ENCODE peak calls at places on chromosomes 6 and 20, in seven cellular contexts. B is H7; Y is fibroblast of gingiva; W is neural crest cell; O is stimulated activated CD4-positive, alpha-beta T cell treated with anti-CD3 and anti-CD28 coated beads, Interleukin-2, amount 100 ng/mL, for 4 hours; L is NCI-H1417; X is NCI-H1092 treated with DMSO at 0.1 percent for 48 hours. M is an unnamed sample.

GRCh38 chr6:64357430-64357829 is 721.8 kb downstream of the PHF3 start:
- DNase-seq in B (no peak), W (no peak), X (no peak), O (no peak), Y (no peak), L (no peak), M (no peak)

GRCh38 chr20:57801046-57801445 is 91.2 kb upstream of the PMEPA1 start:
- DNase-seq in O (no peak), X (no peak), Y (no peak), L (no peak), W (no peak), B (no peak), M (no peak)

GRCh38 chr6:54244430-54244829 is 63.8 kb upstream of the TINAG start:
- DNase-seq in W (no peak), O (no peak), L (no peak), X (no peak), Y (peak), B (no peak), M (no peak)

GRCh38 chr6:21384211-21384610 is 209.3 kb upstream of the SOX4 start:
- DNase-seq in L (no peak), W (no peak), B (no peak), O (no peak), Y (peak), X (no peak), M (no peak)

GRCh38 chr6:147131728-147132127 is 72.5 kb upstream of the STXBP5 start:
- DNase-seq in X (peak), B (no peak), W (no peak), L (peak), O (no peak), Y (peak), M (no peak)

GRCh38 chr6:45650527-45651135 is 272.9 kb upstream of the SUPT3H start:
- DNase-seq in O (no peak), B (peak), X (no peak), W (no peak), Y (no peak), L (no peak), M (no peak)

GRCh38 chr6:110067837-110068591 is 89.9 kb downstream of the GPR6 start:
- DNase-seq in L (no peak), W (no peak), O (no peak), B (peak), Y (no peak), X (no peak), M (no peak)

GRCh38 chr6:33613794-33614166 is 7.3 kb upstream of the ITPR3 start:
- DNase-seq in B (peak), X (no peak), O (no peak), Y (peak), L (no peak), W (no peak), M (no peak)

GRCh38 chr6:82363368-82364086 is at the start of gene TPBG:
- DNase-seq in Y (peak), L (peak), O (no peak), B (peak), W (peak), X (peak), M (peak)

GRCh38 chr20:35004749-35005462 is 49.2 kb downstream of the MYH7B start:
- DNase-seq in W (no peak), O (no peak), Y (no peak), L (no peak), X (no peak), B (peak), M (peak)

GRCh38 chr6:37741757-37742400 is 44.2 kb upstream of the MDGA1 start:
- DNase-seq in Y (no peak), W (peak), X (no peak), L (peak), O (no peak), B (peak), M (peak)

GRCh38 chr20:25623225-25623735 is 534 bp downstream of the NANP start:
- DNase-seq in Y (peak), O (peak), L (peak), W (no peak), B (peak), X (peak), M (peak)

GRCh38 chr6:168370310-168370991 is 50.9 kb upstream of the DACT2 start:
- DNase-seq in L (no peak), X (peak), B (peak), Y (no peak), O (peak), W (peak), M (peak)

GRCh38 chr6:149925974-149926777 is 3.3 kb upstream of the RAET1G start:
- DNase-seq in Y (peak), B (peak), O (peak), X (peak), L (peak), W (peak), M (peak)

GRCh38 chr6:45609141-45609638 is 231.5 kb upstream of the SUPT3H start:
- DNase-seq in O (no peak), B (no peak), W (no peak), X (no peak), Y (peak), L (no peak), M (no peak)

GRCh38 chr20:50788045-50788867 is 6.6 kb upstream of the BCAS4 start:
- DNase-seq in X (peak), Y (peak), O (no peak), B (peak), L (no peak), W (no peak), M (no peak)

GRCh38 chr20:17693534-17694001 is 6.2 kb upstream of the BANF2 start:
- DNase-seq in L (no peak), W (no peak), O (no peak), X (no peak), B (no peak), Y (no peak), M (no peak)

GRCh38 chr20:36112112-36112511 is 42.4 kb upstream of the EPB41L1 start:
- DNase-seq in B (no peak), X (no peak), W (no peak), O (no peak), L (no peak), Y (no peak), M (no peak)

GRCh38 chr20:57364451-57364850 is 13.4 kb downstream of the RAE1 start:
- DNase-seq in X (no peak), B (no peak), W (no peak), O (no peak), Y (no peak), L (no peak), M (no peak)

GRCh38 chr6:170445984-170446383 is 107.1 kb downstream of the PSMB1 start:
- DNase-seq in Y (no peak), O (no peak), W (no peak), B (peak), X (no peak), L (no peak), M (no peak)

GRCh38 chr20:43537921-43538854 is 20.6 kb upstream of the SGK2 start:
- DNase-seq in B (peak), W (peak), X (peak), L (peak), O (peak), Y (peak), M (peak)

GRCh38 chr6:97702226-97702625 is 419.2 kb upstream of the MMS22L start:
- DNase-seq in O (no peak), Y (no peak), B (no peak), X (no peak), W (no peak), L (no peak), M (no peak)

GRCh38 chr20:57633945-57634491 is 13.8 kb upstream of the ZBP1 start:
- DNase-seq in B (no peak), O (no peak), W (no peak), L (no peak), X (no peak), Y (no peak), M (no peak)

GRCh38 chr6:132300323-132300949 is 100.8 kb downstream of the MOXD1 start:
- DNase-seq in L (peak), X (no peak), O (no peak), B (peak), W (peak), Y (peak), M (peak)

GRCh38 chr6:157597461-157598312 is 216.7 kb downstream of the ZDHHC14 start:
- DNase-seq in B (peak), W (peak), X (no peak), Y (peak), O (no peak), L (peak), M (peak)

GRCh38 chr6:100479180-100480035 is 14.7 kb upstream of the SIM1 start:
- DNase-seq in O (no peak), X (peak), Y (peak), L (peak), W (no peak), B (peak), M (no peak)

GRCh38 chr20:14922503-14923267 is 585.3 kb upstream of the FLRT3 start:
- DNase-seq in W (no peak), B (no peak), L (no peak), Y (no peak), O (no peak), X (no peak), M (no peak)

GRCh38 chr6:111119550-111120329 is 32.4 kb downstream of the SLC16A10 start:
- DNase-seq in W (no peak), Y (no peak), B (no peak), L (no peak), O (no peak), X (no peak), M (no peak)

GRCh38 chr20:59688999-59689398 is 84.7 kb downstream of the PHACTR3 start:
- DNase-seq in L (no peak), X (no peak), Y (no peak), O (no peak), B (no peak), W (no peak), M (no peak)

GRCh38 chr6:144675231-144675861 is 390.2 kb downstream of the UTRN start:
- DNase-seq in B (no peak), Y (peak), W (no peak), L (no peak), X (no peak), O (no peak), M (no peak)

GRCh38 chr20:53917145-53918009 is 153.0 kb downstream of the BCAS1 start:
- DNase-seq in W (no peak), O (no peak), X (no peak), Y (peak), B (no peak), L (no peak), M (no peak)

GRCh38 chr6:1404066-1404712 is 14.8 kb downstream of the FOXF2 start:
- DNase-seq in O (no peak), X (no peak), L (no peak), W (no peak), Y (peak), B (no peak), M (no peak)

M was measured in WTC11.